ENCODE peak calls at places on chromosomes 1 and 21, in five cellular contexts. G, F, S, X and K are unnamed samples.

GRCh38 chr1:96048572-96048971 is 673.0 kb upstream of the PTBP2 start:
- DNase-seq in F (no peak), G (no peak), S (no peak), X (no peak), K (no peak)

GRCh38 chr1:5394111-5394510 is 598.1 kb downstream of the NPHP4 start:
- DNase-seq in S (no peak), G (no peak), X (no peak), F (no peak), K (no peak)

GRCh38 chr1:185961664-185962063 is 227.5 kb downstream of the HMCN1 start:
- DNase-seq in S (no peak), G (peak), X (no peak), F (peak), K (no peak)

GRCh38 chr1:51963592-51964308 is 26.8 kb downstream of the RAB3B start:
- DNase-seq in G (no peak), S (no peak), X (no peak), F (peak), K (no peak)

GRCh38 chr1:243970077-243970476 is 81.0 kb upstream of the ZBTB18 start:
- DNase-seq in G (no peak), S (no peak), X (no peak), F (no peak), K (no peak)

GRCh38 chr1:47703161-47703825 is 265.4 kb downstream of the FOXD2 start:
- DNase-seq in S (no peak), F (no peak), G (no peak), X (no peak), K (no peak)

GRCh38 chr1:209517651-209518050 is 65.9 kb upstream of the CAMK1G start:
- DNase-seq in G (no peak), S (no peak), X (no peak), F (no peak), K (no peak)

GRCh38 chr1:109954180-109954579 is 30.4 kb upstream of the AHCYL1 start:
- DNase-seq in F (no peak), G (no peak), S (no peak), X (no peak), K (no peak)

GRCh38 chr1:47701741-47702515 is 264.1 kb downstream of the FOXD2 start:
- DNase-seq in F (no peak), G (no peak), X (no peak), S (no peak), K (no peak)

GRCh38 chr1:156642265-156643185 is 608 bp downstream of the BCAN start:
- DNase-seq in G (no peak), F (no peak), X (no peak), S (no peak), K (no peak)

GRCh38 chr1:158124034-158124433 is 56.7 kb upstream of the CD1D start:
- DNase-seq in F (peak), X (no peak), G (peak), S (no peak), K (peak)

GRCh38 chr1:177864530-177865305 is 105.1 kb downstream of the SEC16B start:
- DNase-seq in F (no peak), X (no peak), G (no peak), S (no peak), K (no peak)

GRCh38 chr1:205588691-205589445 is 42.9 kb downstream of the ELK4 start:
- DNase-seq in G (peak), F (peak), X (no peak), S (no peak), K (no peak)

GRCh38 chr1:41418868-41419583 is 57.8 kb downstream of the FOXO6 start:
- DNase-seq in G (peak), F (peak), X (peak), S (peak), K (peak)

GRCh38 chr1:93659805-93660479 is 21.7 kb downstream of the BCAR3 start:
- DNase-seq in F (no peak), S (no peak), G (no peak), X (no peak), K (no peak)

GRCh38 chr1:204648576-204648975 is 37.0 kb downstream of the LRRN2 start:
- DNase-seq in F (no peak), G (no peak), S (no peak), X (no peak), K (no peak)

GRCh38 chr1:61659061-61659460 is 65.9 kb downstream of the TM2D1 start:
- DNase-seq in F (peak), G (no peak), X (no peak), S (no peak), K (no peak)
- TF ChIP-seq CTCF in F (peak), G (peak), X (peak), S (no peak), K (peak)

GRCh38 chr1:44050261-44050660 is 19.0 kb upstream of the SLC6A9 start:
- DNase-seq in X (no peak), G (peak), F (peak), S (no peak), K (no peak)

GRCh38 chr1:44045064-44045463 is 13.8 kb upstream of the SLC6A9 start:
- DNase-seq in X (no peak), F (no peak), G (no peak), S (no peak), K (no peak)

GRCh38 chr1:44049839-44050238 is 18.6 kb upstream of the SLC6A9 start:
- DNase-seq in S (peak), F (peak), G (peak), X (no peak), K (peak)

GRCh38 chr1:44047131-44047530 is 15.9 kb upstream of the SLC6A9 start:
- DNase-seq in S (no peak), X (no peak), F (peak), G (no peak), K (no peak)

DNA sequence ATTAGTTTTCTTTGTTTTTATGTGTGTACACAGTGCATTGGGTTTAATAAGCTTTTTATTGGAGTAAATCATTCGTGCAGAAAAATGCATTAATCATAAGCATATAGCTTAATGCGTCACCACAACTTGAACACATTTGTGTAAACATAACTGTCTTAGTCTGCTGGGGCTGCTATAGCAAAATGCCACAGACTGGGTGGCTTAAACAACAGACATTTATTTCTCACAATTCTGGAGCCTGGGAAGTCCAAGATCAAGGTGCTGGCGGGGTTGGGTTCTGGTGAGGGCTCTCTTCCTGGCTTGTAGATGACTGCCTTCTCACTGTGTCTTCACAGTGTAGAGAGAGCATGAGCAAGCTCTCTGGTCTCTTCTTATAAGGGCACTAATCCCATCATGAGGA is 17.6 kb upstream of the SLC6A9 start:
- DNase-seq in S (no peak), F (peak), X (no peak), G (peak), K (no peak)
- H3K4me3 ChIP-seq in S (peak), F (peak), X (peak), G (peak), K (no peak)

DNA sequence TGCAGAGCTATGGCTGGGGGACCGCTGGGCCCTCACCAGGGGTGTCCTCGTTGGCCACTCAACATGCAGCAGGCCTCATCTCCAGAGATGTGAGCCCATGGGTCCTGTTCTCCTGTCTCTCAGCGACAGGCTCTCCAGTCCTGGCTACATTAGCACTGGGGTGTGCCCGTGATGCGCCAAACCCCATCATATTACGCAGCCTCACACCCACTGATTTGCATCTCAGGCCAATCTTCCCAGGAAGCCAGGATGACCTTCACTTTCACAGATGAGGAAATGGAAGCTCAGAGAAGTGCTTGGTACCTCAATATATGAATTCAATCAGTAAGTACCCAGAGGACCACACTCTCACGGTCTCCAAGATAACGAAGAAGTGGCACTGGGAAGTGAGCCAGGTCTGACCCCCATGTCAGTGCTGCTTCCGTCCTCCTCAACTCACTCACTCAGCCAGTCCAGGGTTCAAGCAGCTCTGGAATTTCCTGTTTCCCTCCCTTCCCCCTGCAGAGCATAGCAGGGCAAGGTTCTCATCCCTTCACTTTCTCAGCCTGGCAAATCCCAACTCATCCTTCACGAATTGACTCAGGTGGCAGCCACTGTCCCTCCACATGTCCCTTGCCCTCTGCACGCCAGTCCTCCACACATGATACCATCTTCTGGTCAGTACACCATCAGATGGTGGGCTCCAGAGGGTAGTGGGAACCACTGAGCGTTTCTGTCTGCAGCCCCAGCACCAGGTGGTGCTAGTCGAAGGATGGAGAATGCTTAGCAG is 28.9 kb upstream of the EVA1B start:
- DNase-seq in F (peak), X (no peak), S (no peak), G (peak), K (no peak)
- TF ChIP-seq CTCF in F (no peak), X (no peak), S (peak), G (peak), K (no peak)

GRCh38 chr1:66335125-66335524 is 198.8 kb upstream of the SGIP1 start:
- DNase-seq in G (no peak), X (no peak), S (no peak), F (no peak), K (no peak)

GRCh38 chr1:66336641-66336991 is 197.3 kb upstream of the SGIP1 start:
- DNase-seq in S (no peak), F (no peak), X (no peak), G (no peak), K (no peak)

GRCh38 chr1:66337249-66337648 is 196.7 kb upstream of the SGIP1 start:
- DNase-seq in G (no peak), S (no peak), X (no peak), F (no peak), K (no peak)

GRCh38 chr1:66334311-66334710 is 199.6 kb upstream of the SGIP1 start:
- DNase-seq in G (no peak), X (no peak), F (no peak), S (no peak), K (no peak)

GRCh38 chr1:66335859-66336640 is 197.9 kb upstream of the SGIP1 start:
- DNase-seq in G (peak), S (no peak), X (no peak), F (peak), K (no peak)
- H3K4me3 ChIP-seq in G (peak), S (peak), X (peak), F (peak), K (no peak)

GRCh38 chr1:18182518-18183160 is 75.0 kb downstream of the IGSF21 start:
- DNase-seq in F (no peak), S (no peak), X (no peak), G (no peak), K (peak)
- TF ChIP-seq CTCF in F (no peak), S (no peak), X (no peak), G (no peak), K (no peak)

GRCh38 chr1:179142889-179143299 is 61.0 kb downstream of the TOR3A start:
- DNase-seq in X (peak), S (peak), G (peak), F (peak), K (peak)
- H3K4me3 ChIP-seq in X (peak), S (peak), G (peak), F (peak), K (peak)

GRCh38 chr1:215710340-215710971 is 143.4 kb downstream of the KCTD3 start:
- DNase-seq in G (peak), F (peak), X (peak), S (no peak), K (no peak)
- TF ChIP-seq CTCF in G (peak), F (peak), X (peak), S (peak), K (peak)

GRCh38 chr21:37257967-37258877 is 8.9 kb downstream of the VPS26C start:
- DNase-seq in F (peak), G (peak), S (no peak), X (peak), K (no peak)
- H3K4me3 ChIP-seq in F (peak), G (peak), S (peak), X (peak), K (peak)